ENCODE peak calls at places on chromosomes 5 and 9, in seven cellular contexts. One of them, this sample, is unnamed.

GRCh38 chr9:74275872-74276508 is 221.1 kb upstream of the RORB start:
- DNase-seq in SK-N-SH: no peak
- DNase-seq in IMR-90: no peak
- DNase-seq in ovary: no peak
- DNase-seq in tibial nerve: no peak
- DNase-seq in endothelial cell of umbilical vein: no peak
- DNase-seq in uterus: no peak
- DNase-seq in this sample: no peak

GRCh38 chr9:93464876-93465275 is 11.5 kb upstream of the FAM120AOS start:
- DNase-seq in IMR-90: no peak
- DNase-seq in ovary: no peak
- DNase-seq in SK-N-SH: no peak
- DNase-seq in endothelial cell of umbilical vein: no peak
- DNase-seq in uterus: no peak
- DNase-seq in tibial nerve: no peak
- DNase-seq in this sample: no peak

GRCh38 chr5:17691781-17692180 is 57.5 kb downstream of the TAF11L14 start:
- DNase-seq in endothelial cell of umbilical vein: no peak
- DNase-seq in ovary: no peak
- DNase-seq in SK-N-SH: no peak
- DNase-seq in tibial nerve: no peak
- DNase-seq in uterus: no peak
- DNase-seq in IMR-90: no peak
- DNase-seq in this sample: no peak

GRCh38 chr5:176379881-176380280 is 8.5 kb downstream of the NOP16 start:
- DNase-seq in SK-N-SH: no peak
- DNase-seq in IMR-90: no peak
- DNase-seq in uterus: no peak
- DNase-seq in ovary: no peak
- DNase-seq in tibial nerve: no peak
- DNase-seq in endothelial cell of umbilical vein: no peak
- DNase-seq in this sample: no peak

GRCh38 chr5:76325876-76326491 is 77.1 kb upstream of the IQGAP2 start:
- DNase-seq in ovary: no peak
- DNase-seq in tibial nerve: no peak
- DNase-seq in uterus: no peak
- DNase-seq in endothelial cell of umbilical vein: no peak
- DNase-seq in SK-N-SH: no peak
- DNase-seq in IMR-90: no peak
- DNase-seq in this sample: no peak

GRCh38 chr9:121972501-121972981 is 120.6 kb downstream of the TTLL11 start:
- DNase-seq in tibial nerve: no peak
- DNase-seq in ovary: no peak
- DNase-seq in uterus: no peak
- DNase-seq in endothelial cell of umbilical vein: peak; percentile 75
- DNase-seq in SK-N-SH: no peak
- DNase-seq in IMR-90: peak; percentile 47
- DNase-seq in this sample: no peak

GRCh38 chr9:91426123-91426745 is 2.6 kb upstream of the NFIL3 start:
- DNase-seq in SK-N-SH: peak; percentile 43
- DNase-seq in IMR-90: peak; percentile 55
- DNase-seq in uterus: no peak
- DNase-seq in ovary: no peak
- DNase-seq in tibial nerve: no peak
- DNase-seq in endothelial cell of umbilical vein: peak; percentile 37
- DNase-seq in this sample: peak; percentile 39

GRCh38 chr5:148542812-148543211 is 111.5 kb downstream of the HTR4 start:
- DNase-seq in SK-N-SH: no peak
- DNase-seq in tibial nerve: no peak
- DNase-seq in IMR-90: peak; percentile 4
- DNase-seq in ovary: no peak
- DNase-seq in uterus: no peak
- DNase-seq in endothelial cell of umbilical vein: no peak
- DNase-seq in this sample: peak; percentile 2

GRCh38 chr5:144183254-144183889 is 12.7 kb downstream of the KCTD16 start:
- DNase-seq in SK-N-SH: peak; percentile 44
- DNase-seq in ovary: no peak
- DNase-seq in tibial nerve: no peak
- DNase-seq in endothelial cell of umbilical vein: peak; percentile 75
- DNase-seq in IMR-90: peak; percentile 85
- DNase-seq in uterus: no peak
- DNase-seq in this sample: peak; percentile 54

GRCh38 chr5:106639488-106639887 is 1031.2 kb downstream of the EFNA5 start:
- DNase-seq in uterus: no peak
- DNase-seq in endothelial cell of umbilical vein: no peak
- DNase-seq in IMR-90: no peak
- DNase-seq in SK-N-SH: no peak
- DNase-seq in tibial nerve: no peak
- DNase-seq in ovary: no peak
- DNase-seq in this sample: no peak

GRCh38 chr9:130333041-130334040 is 67.8 kb downstream of the HMCN2 start:
- DNase-seq in ovary: no peak
- DNase-seq in SK-N-SH: peak; percentile 78
- DNase-seq in tibial nerve: no peak
- DNase-seq in endothelial cell of umbilical vein: no peak
- DNase-seq in IMR-90: peak; percentile 66
- DNase-seq in uterus: no peak
- DNase-seq in this sample: no peak

GRCh38 chr5:175842947-175843793 is 28.2 kb upstream of the CPLX2 start:
- DNase-seq in tibial nerve: no peak
- DNase-seq in IMR-90: peak; percentile 80
- DNase-seq in endothelial cell of umbilical vein: no peak
- DNase-seq in SK-N-SH: peak; percentile 76
- DNase-seq in ovary: no peak
- DNase-seq in uterus: no peak
- DNase-seq in this sample: no peak

GRCh38 chr5:121090822-121091221 is 626.7 kb downstream of the PRR16 start:
- DNase-seq in uterus: no peak
- DNase-seq in ovary: no peak
- DNase-seq in IMR-90: peak; percentile 1
- DNase-seq in tibial nerve: no peak
- DNase-seq in endothelial cell of umbilical vein: no peak
- DNase-seq in SK-N-SH: no peak
- DNase-seq in this sample: peak; percentile 1

GRCh38 chr9:135887021-135887507 is 20.3 kb downstream of the CAMSAP1 start:
- DNase-seq in tibial nerve: no peak
- DNase-seq in SK-N-SH: no peak
- DNase-seq in endothelial cell of umbilical vein: no peak
- DNase-seq in ovary: no peak
- DNase-seq in uterus: no peak
- DNase-seq in IMR-90: peak; percentile 45
- DNase-seq in this sample: no peak

GRCh38 chr9:124215956-124216355 is 41.8 kb upstream of the NEK6 start:
- DNase-seq in uterus: no peak
- DNase-seq in IMR-90: no peak
- DNase-seq in SK-N-SH: no peak
- DNase-seq in tibial nerve: no peak
- DNase-seq in ovary: no peak
- DNase-seq in endothelial cell of umbilical vein: no peak
- DNase-seq in this sample: no peak

GRCh38 chr5:172418847-172419810 is 35.2 kb downstream of the SH3PXD2B start:
- DNase-seq in SK-N-SH: peak; percentile 70
- DNase-seq in uterus: peak; percentile 73
- DNase-seq in IMR-90: no peak
- DNase-seq in ovary: peak; percentile 45
- DNase-seq in tibial nerve: peak; percentile 53
- DNase-seq in endothelial cell of umbilical vein: no peak
- DNase-seq in this sample: no peak

GRCh38 chr9:131892162-131892707 is 152.4 kb upstream of the RAPGEF1 start:
- DNase-seq in SK-N-SH: no peak
- DNase-seq in IMR-90: no peak
- DNase-seq in ovary: no peak
- DNase-seq in tibial nerve: no peak
- DNase-seq in uterus: no peak
- DNase-seq in endothelial cell of umbilical vein: no peak
- DNase-seq in this sample: no peak

GRCh38 chr9:136090768-136091581 is 4.1 kb downstream of the NACC2 start:
- DNase-seq in SK-N-SH: peak; percentile 38
- DNase-seq in uterus: peak; percentile 71
- DNase-seq in IMR-90: no peak
- DNase-seq in tibial nerve: no peak
- DNase-seq in ovary: no peak
- DNase-seq in endothelial cell of umbilical vein: no peak
- DNase-seq in this sample: no peak

GRCh38 chr5:97931829-97932228 is 748.8 kb upstream of the RIOK2 start:
- DNase-seq in uterus: no peak
- DNase-seq in tibial nerve: no peak
- DNase-seq in SK-N-SH: no peak
- DNase-seq in IMR-90: no peak
- DNase-seq in endothelial cell of umbilical vein: no peak
- DNase-seq in ovary: no peak
- DNase-seq in this sample: no peak

GRCh38 chr9:71465392-71465791 is 302.9 kb downstream of the CEMIP2 start:
- DNase-seq in tibial nerve: no peak
- DNase-seq in IMR-90: no peak
- DNase-seq in endothelial cell of umbilical vein: no peak
- DNase-seq in SK-N-SH: no peak
- DNase-seq in ovary: no peak
- DNase-seq in uterus: no peak
- DNase-seq in this sample: no peak

GRCh38 chr9:70964861-70965260 is 156.6 kb downstream of the TRPM3 start:
- DNase-seq in tibial nerve: no peak
- DNase-seq in IMR-90: no peak
- DNase-seq in endothelial cell of umbilical vein: no peak
- DNase-seq in ovary: no peak
- DNase-seq in SK-N-SH: no peak
- DNase-seq in uterus: no peak
- DNase-seq in this sample: no peak

GRCh38 chr5:170097934-170098333 is 7.8 kb upstream of the FOXI1 start:
- DNase-seq in tibial nerve: no peak
- DNase-seq in SK-N-SH: no peak
- DNase-seq in uterus: no peak
- DNase-seq in endothelial cell of umbilical vein: peak; percentile 58
- DNase-seq in ovary: no peak
- DNase-seq in IMR-90: no peak
- DNase-seq in this sample: no peak

GRCh38 chr5:88940712-88941111 is 57.7 kb upstream of the MEF2C start:
- DNase-seq in SK-N-SH: no peak
- DNase-seq in endothelial cell of umbilical vein: no peak
- DNase-seq in tibial nerve: no peak
- DNase-seq in uterus: no peak
- DNase-seq in IMR-90: no peak
- DNase-seq in ovary: no peak
- DNase-seq in this sample: no peak

DNA sequence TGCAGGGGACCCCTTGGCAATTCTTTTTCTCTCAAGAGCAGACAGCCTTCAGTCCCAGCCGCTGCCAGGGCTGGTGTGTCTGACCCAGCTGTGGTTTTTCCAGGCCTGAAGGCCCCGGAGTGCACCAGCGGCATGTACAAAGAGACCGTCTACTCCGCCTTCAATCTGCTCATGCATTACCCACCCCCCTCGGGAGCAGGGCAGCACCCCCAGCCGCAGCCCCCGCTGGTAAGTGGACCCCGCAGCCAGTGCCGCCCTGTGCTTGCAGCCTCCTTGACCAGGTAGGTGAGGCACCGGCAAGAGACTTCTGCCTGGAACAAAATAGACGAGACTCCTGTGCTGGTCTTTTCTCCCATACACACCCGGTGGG is 1.3 kb downstream of the TCF7 start:
- DNase-seq in uterus: no peak
- DNase-seq in endothelial cell of umbilical vein: no peak
- DNase-seq in IMR-90: no peak
- DNase-seq in SK-N-SH: peak; percentile 62
- DNase-seq in ovary: no peak
- DNase-seq in tibial nerve: no peak
- DNase-seq in this sample: no peak
- H3K4me3 ChIP-seq in uterus: no peak overlapping the region
- H3K4me3 ChIP-seq in endothelial cell of umbilical vein: no peak overlapping the region
- H3K4me3 ChIP-seq in IMR-90: no peak overlapping the region
- H3K4me3 ChIP-seq in SK-N-SH: peak overlapping the region; percentile 57
- H3K4me3 ChIP-seq in ovary: no peak overlapping the region
- H3K4me3 ChIP-seq in tibial nerve: no peak overlapping the region
- H3K4me3 ChIP-seq in this sample: peak overlapping the region; percentile 61

GRCh38 chr5:154478224-154478565 is at the start of gene HAND1:
- DNase-seq in uterus: peak; percentile 31
- DNase-seq in IMR-90: no peak
- DNase-seq in ovary: no peak
- DNase-seq in SK-N-SH: peak; percentile 99
- DNase-seq in tibial nerve: no peak
- DNase-seq in endothelial cell of umbilical vein: peak; percentile 34
- DNase-seq in this sample: peak; percentile 94
- H3K4me1 ChIP-seq in uterus: no peaks in the 10 kb centered on the region
- H3K4me1 ChIP-seq in IMR-90: peaks cover 2% of the 10 kb centered on the region
- H3K4me1 ChIP-seq in ovary: peaks cover 8% of the 10 kb centered on the region
- H3K4me1 ChIP-seq in SK-N-SH: peaks cover 46% of the 10 kb centered on the region
- H3K4me1 ChIP-seq in tibial nerve: peaks cover 50% of the 10 kb centered on the region
- H3K4me1 ChIP-seq in endothelial cell of umbilical vein: no peaks in the 10 kb centered on the region
- H3K4me1 ChIP-seq in this sample: peaks cover 20% of the 10 kb centered on the region

GRCh38 chr9:73093740-73094379 is 57.8 kb upstream of the ANXA1 start:
- DNase-seq in tibial nerve: no peak
- DNase-seq in IMR-90: peak; percentile 1
- DNase-seq in endothelial cell of umbilical vein: peak; percentile 40
- DNase-seq in SK-N-SH: no peak
- DNase-seq in ovary: no peak
- DNase-seq in uterus: no peak
- DNase-seq in this sample: no peak
- H3K27ac ChIP-seq in tibial nerve: peak overlapping the region; percentile 56
- H3K27ac ChIP-seq in IMR-90: no peak overlapping the region
- H3K27ac ChIP-seq in endothelial cell of umbilical vein: peak overlapping the region; percentile 18
- H3K27ac ChIP-seq in SK-N-SH: no peak overlapping the region
- H3K27ac ChIP-seq in ovary: no peak overlapping the region
- H3K27ac ChIP-seq in uterus: peak overlapping the region; percentile 13
- H3K27ac ChIP-seq in this sample: no peak overlapping the region

DNA sequence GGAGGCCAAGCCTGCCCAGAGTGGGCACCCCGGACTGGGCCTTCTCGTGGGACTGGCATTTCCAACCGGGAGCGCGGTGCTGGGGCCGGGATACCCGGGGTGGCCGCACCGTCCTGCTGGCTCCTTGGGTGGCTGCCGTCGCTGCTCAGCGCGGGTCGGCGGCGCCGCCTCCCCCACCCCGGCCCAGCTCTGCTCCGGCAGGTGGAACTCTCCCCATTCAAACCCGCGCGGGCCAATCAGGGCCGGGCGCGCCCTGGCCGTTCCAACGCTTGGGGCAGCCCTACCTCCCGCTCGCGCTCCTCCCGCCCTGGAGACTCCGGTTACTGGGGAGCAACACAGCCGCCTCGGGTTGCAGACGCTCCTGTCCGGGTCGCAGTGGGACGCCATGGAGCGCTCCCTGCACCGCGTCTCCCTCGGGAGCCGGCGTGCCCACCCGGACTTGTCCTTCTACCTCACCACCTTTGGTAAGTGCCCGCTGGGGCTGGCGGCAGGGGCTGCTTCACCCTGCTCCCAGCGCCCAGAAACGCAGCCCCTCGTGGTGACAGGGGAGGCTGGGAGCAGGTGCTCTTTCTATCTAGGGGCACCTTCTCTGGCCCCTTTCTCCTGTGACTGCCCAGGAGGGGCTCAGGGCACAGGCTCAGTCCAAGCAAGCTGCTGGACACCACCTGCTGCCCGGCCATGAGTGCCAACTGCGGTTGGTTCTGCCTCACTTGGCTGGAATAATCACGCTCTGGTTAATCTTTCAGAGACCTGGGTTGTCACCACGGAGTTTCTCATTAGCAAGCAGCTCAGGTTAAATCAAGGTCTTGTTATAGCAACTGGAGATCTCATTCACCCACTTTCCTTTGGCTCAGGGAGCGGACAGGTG is at the start of gene RGS3:
- DNase-seq in IMR-90: no peak
- DNase-seq in ovary: no peak
- DNase-seq in SK-N-SH: no peak
- DNase-seq in uterus: no peak
- DNase-seq in endothelial cell of umbilical vein: peak; percentile 48
- DNase-seq in tibial nerve: no peak
- DNase-seq in this sample: peak; percentile 93
- H3K4me3 ChIP-seq in IMR-90: peak within 1 kb of the TSS; percentile 20
- H3K4me3 ChIP-seq in ovary: peak within 1 kb of the TSS; percentile 31
- H3K4me3 ChIP-seq in SK-N-SH: no peak within 1 kb of the TSS
- H3K4me3 ChIP-seq in uterus: no peak within 1 kb of the TSS
- H3K4me3 ChIP-seq in endothelial cell of umbilical vein: peak within 1 kb of the TSS; percentile 2
- H3K4me3 ChIP-seq in tibial nerve: no peak within 1 kb of the TSS
- H3K4me3 ChIP-seq in this sample: peak within 1 kb of the TSS; percentile 41

GRCh38 chr9:37410969-37411785 is 11.3 kb upstream of the GRHPR start:
- DNase-seq in endothelial cell of umbilical vein: no peak
- DNase-seq in SK-N-SH: no peak
- DNase-seq in uterus: no peak
- DNase-seq in tibial nerve: no peak
- DNase-seq in ovary: no peak
- DNase-seq in IMR-90: peak; percentile 15
- DNase-seq in this sample: no peak
- H3K4me1 ChIP-seq in endothelial cell of umbilical vein: no peaks in the 10 kb centered on the region
- H3K4me1 ChIP-seq in SK-N-SH: peaks cover 4% of the 10 kb centered on the region
- H3K4me1 ChIP-seq in uterus: no peaks in the 10 kb centered on the region
- H3K4me1 ChIP-seq in tibial nerve: no peaks in the 10 kb centered on the region
- H3K4me1 ChIP-seq in ovary: peaks cover 2% of the 10 kb centered on the region
- H3K4me1 ChIP-seq in IMR-90: peaks cover 2% of the 10 kb centered on the region
- H3K4me1 ChIP-seq in this sample: peaks cover 14% of the 10 kb centered on the region